ENCODE peak calls at places on chromosomes 11 and 22, in four cellular contexts. One of them, this sample, is unnamed. For H3K36me3, the result is how much of the 10 kb centered on the place peaks cover.

GRCh38 chr11:10908215-10908990 is 50.5 kb upstream of the ZBED5 start:
- DNase-seq in GM12878: no peak
- DNase-seq in HepG2: no peak
- DNase-seq in HCT116: no peak
- DNase-seq in this sample: peak

GRCh38 chr22:25024895-25025294 is 72.4 kb downstream of the KIAA1671 start:
- DNase-seq in HCT116: no peak
- DNase-seq in HepG2: no peak
- DNase-seq in GM12878: no peak
- DNase-seq in this sample: no peak

GRCh38 chr22:25919452-25919851 is 177.5 kb downstream of the MYO18B start:
- DNase-seq in HCT116: no peak
- DNase-seq in GM12878: no peak
- DNase-seq in HepG2: no peak
- DNase-seq in this sample: no peak

GRCh38 chr22:20116376-20116950 is 559 bp downstream of the RANBP1 start:
- DNase-seq in HepG2: no peak
- DNase-seq in HCT116: no peak
- DNase-seq in GM12878: no peak
- DNase-seq in this sample: no peak

GRCh38 chr11:106523921-106524320 is 446.5 kb downstream of the AASDHPPT start:
- DNase-seq in HepG2: no peak
- DNase-seq in GM12878: no peak
- DNase-seq in HCT116: no peak
- DNase-seq in this sample: no peak

GRCh38 chr11:47498584-47499152 is 49.7 kb upstream of the RAPSN start:
- DNase-seq in HCT116: no peak
- DNase-seq in HepG2: no peak
- DNase-seq in GM12878: no peak
- DNase-seq in this sample: no peak

GRCh38 chr11:61698173-61698965 is 18.2 kb downstream of the DAGLA start:
- DNase-seq in HCT116: no peak
- DNase-seq in HepG2: no peak
- DNase-seq in GM12878: no peak
- DNase-seq in this sample: no peak

GRCh38 chr11:122861631-122862030 is 20.9 kb upstream of the JHY start:
- DNase-seq in HepG2: no peak
- DNase-seq in GM12878: no peak
- DNase-seq in HCT116: no peak
- DNase-seq in this sample: no peak

GRCh38 chr22:39264344-39265116 is 19.7 kb upstream of the PDGFB start:
- DNase-seq in HCT116: no peak
- DNase-seq in HepG2: no peak
- DNase-seq in GM12878: no peak
- DNase-seq in this sample: no peak

GRCh38 chr11:134483857-134484256 is 71.8 kb upstream of the B3GAT1 start:
- DNase-seq in GM12878: no peak
- DNase-seq in HepG2: no peak
- DNase-seq in HCT116: no peak
- DNase-seq in this sample: no peak

GRCh38 chr11:68153742-68154141 is 32.6 kb upstream of the CHKA start:
- DNase-seq in GM12878: no peak
- DNase-seq in HCT116: no peak
- DNase-seq in HepG2: no peak
- DNase-seq in this sample: no peak

GRCh38 chr11:64489831-64490441 is 101.1 kb upstream of the SLC22A12 start:
- DNase-seq in HCT116: peak
- DNase-seq in GM12878: no peak
- DNase-seq in HepG2: peak
- DNase-seq in this sample: peak

GRCh38 chr11:3604169-3604568 is 37.6 kb downstream of the ART5 start:
- DNase-seq in HCT116: no peak
- DNase-seq in HepG2: no peak
- DNase-seq in GM12878: no peak
- DNase-seq in this sample: no peak

GRCh38 chr22:38704568-38705234 is 1.0 kb upstream of the GTPBP1 start:
- DNase-seq in HCT116: no peak
- DNase-seq in GM12878: no peak
- DNase-seq in HepG2: peak
- DNase-seq in this sample: no peak

GRCh38 chr11:12005476-12005875 is 3.0 kb downstream of the DKK3 start:
- DNase-seq in HCT116: no peak
- DNase-seq in HepG2: no peak
- DNase-seq in GM12878: no peak
- DNase-seq in this sample: no peak

GRCh38 chr11:22432331-22433065 is 94.3 kb downstream of the SLC17A6 start:
- DNase-seq in HCT116: no peak
- DNase-seq in GM12878: no peak
- DNase-seq in HepG2: no peak
- DNase-seq in this sample: no peak

GRCh38 chr11:35166369-35167360 is 27.7 kb downstream of the CD44 start:
- DNase-seq in HCT116: peak
- DNase-seq in HepG2: no peak
- DNase-seq in GM12878: no peak
- DNase-seq in this sample: no peak

GRCh38 chr22:39254789-39255298 is 10.1 kb upstream of the PDGFB start:
- DNase-seq in HCT116: no peak
- DNase-seq in GM12878: peak
- DNase-seq in HepG2: no peak
- DNase-seq in this sample: no peak

GRCh38 chr11:8830641-8831040 is 80.3 kb upstream of the AKIP1 start:
- DNase-seq in HepG2: no peak
- DNase-seq in GM12878: no peak
- DNase-seq in HCT116: no peak
- DNase-seq in this sample: no peak

GRCh38 chr11:2273771-2274170 is 3.4 kb upstream of the ASCL2 start:
- DNase-seq in HepG2: no peak
- DNase-seq in HCT116: no peak
- DNase-seq in GM12878: no peak
- DNase-seq in this sample: no peak

GRCh38 chr22:30890689-30891442 is 77.7 kb downstream of the MORC2 start:
- DNase-seq in HepG2: no peak
- DNase-seq in HCT116: peak
- DNase-seq in GM12878: no peak
- DNase-seq in this sample: peak

GRCh38 chr11:59728913-59729312 is 15.3 kb upstream of the OR10V1 start:
- DNase-seq in HepG2: no peak
- DNase-seq in GM12878: no peak
- DNase-seq in HCT116: no peak
- DNase-seq in this sample: no peak

GRCh38 chr11:57426754-57427691 is at the start of gene SLC43A3:
- DNase-seq in HepG2: peak
- DNase-seq in GM12878: peak
- DNase-seq in HCT116: no peak
- DNase-seq in this sample: peak

GRCh38 chr11:66467034-66467659 is 442 bp downstream of the PELI3 start:
- DNase-seq in GM12878: no peak
- DNase-seq in HCT116: no peak
- DNase-seq in HepG2: no peak
- DNase-seq in this sample: no peak

GRCh38 chr11:13120691-13121090 is 111.6 kb downstream of the RASSF10 start:
- DNase-seq in GM12878: no peak
- DNase-seq in HCT116: no peak
- DNase-seq in HepG2: no peak
- DNase-seq in this sample: no peak

GRCh38 chr11:126172596-126173038 is 38.8 kb downstream of the RPUSD4 start:
- DNase-seq in HepG2: no peak
- DNase-seq in HCT116: no peak
- DNase-seq in GM12878: no peak
- DNase-seq in this sample: no peak

DNA sequence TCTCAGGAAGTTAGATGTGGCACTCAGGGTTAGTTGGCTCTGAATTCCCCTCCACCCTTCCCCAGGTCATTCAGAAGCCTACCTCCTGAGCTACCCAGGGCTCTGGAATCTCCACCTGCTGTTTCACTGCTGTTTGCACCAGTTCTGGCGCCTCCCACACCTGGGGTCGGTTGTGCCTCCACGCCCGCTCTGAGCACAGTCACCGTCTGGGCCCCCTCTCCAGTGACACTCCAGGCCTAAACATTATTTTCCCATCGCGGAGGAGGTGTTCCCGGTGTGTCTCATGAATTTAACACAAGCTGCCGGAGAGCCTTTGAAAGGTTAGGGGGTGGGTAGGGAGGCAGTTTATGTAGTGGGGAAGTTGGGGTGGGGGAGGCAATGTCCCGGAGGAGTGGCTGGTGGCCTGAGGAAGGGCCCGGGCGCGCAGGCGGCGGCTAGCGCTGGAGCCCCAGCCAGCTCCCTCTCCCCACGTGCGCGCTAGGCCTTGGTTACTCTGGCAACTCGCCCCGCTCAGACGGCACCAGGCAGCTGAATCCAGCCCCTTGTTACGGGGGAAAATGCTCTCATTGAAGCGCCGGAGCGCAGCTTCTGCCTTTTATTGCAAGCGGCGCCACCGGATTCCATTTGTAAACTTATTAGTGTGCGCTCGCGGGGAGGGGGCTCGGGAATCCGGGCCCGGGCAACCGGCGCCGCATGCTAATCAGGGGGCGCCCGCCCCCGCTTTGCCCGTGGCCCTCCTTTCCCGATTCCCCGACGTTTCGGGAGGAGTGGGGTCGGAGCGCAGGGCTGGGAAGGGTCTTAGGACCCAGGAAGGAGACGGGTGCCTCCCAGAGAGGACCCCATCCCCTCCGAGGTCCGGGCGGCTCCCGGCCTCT is 52.4 kb downstream of the GRIK4 start:
- DNase-seq in HepG2: no peak
- DNase-seq in HCT116: no peak
- DNase-seq in GM12878: no peak
- DNase-seq in this sample: no peak
- TF ChIP-seq YY1 in HepG2: no peak
- TF ChIP-seq YY1 in HCT116: no peak
- TF ChIP-seq YY1 in GM12878: no peak
- TF ChIP-seq YY1 in this sample: no peak

DNA sequence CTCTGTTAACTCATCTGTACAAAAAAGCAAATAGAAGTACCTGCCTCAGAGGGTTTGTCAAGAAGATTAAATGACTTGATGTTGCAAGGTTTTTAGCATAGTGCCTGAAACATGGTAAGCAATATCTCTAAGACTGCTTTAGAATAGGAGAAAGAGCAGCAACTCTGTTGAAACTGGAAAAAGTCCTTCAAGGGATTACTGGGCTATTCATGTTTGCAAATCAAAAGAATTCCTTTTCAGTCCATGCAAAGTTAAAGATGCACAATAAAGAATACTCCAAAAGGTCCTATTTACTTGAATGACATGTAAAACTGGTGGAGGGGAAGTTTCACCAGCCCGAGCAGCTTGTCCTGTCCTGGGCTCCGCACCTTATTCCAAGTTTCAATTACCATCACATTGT is 70.6 kb downstream of the C2CD3 start:
- DNase-seq in GM12878: no peak
- DNase-seq in HCT116: no peak
- DNase-seq in HepG2: no peak
- DNase-seq in this sample: no peak
- H3K36me3 ChIP-seq in GM12878: under half
- H3K36me3 ChIP-seq in HCT116: under half
- H3K36me3 ChIP-seq in HepG2: under half
- H3K36me3 ChIP-seq in this sample: under half

DNA sequence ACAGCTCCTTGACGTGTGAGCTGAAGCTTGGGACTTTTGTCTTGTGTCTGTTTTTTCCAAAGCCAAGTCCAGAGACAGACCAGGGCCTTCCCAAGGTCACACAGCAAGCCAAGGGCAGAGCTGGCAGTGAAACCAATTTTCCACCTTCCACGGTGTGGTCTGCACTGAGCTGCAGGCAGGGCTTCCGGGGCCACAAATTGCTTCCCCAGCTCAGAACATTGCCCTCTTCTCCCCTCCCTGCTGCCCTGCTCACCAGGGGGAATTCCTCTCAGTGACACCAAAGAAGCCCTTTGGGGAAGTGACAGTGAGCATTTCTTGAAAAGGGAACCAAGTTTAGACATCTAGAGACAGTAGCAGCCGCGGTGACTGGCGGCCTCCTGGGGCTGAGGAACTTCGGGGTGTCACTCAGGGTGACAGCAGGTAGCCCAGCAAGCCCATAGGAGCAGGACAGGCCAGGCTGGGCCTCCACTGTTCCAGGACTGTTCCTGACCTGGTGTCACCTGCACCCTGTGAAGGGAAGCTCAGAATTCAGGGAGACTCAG is 9.2 kb downstream of the FXYD2 start:
- DNase-seq in HepG2: no peak
- DNase-seq in HCT116: no peak
- DNase-seq in GM12878: peak
- DNase-seq in this sample: no peak
- TF ChIP-seq YY1 in HepG2: no peak
- TF ChIP-seq YY1 in HCT116: no peak
- TF ChIP-seq YY1 in GM12878: peak
- TF ChIP-seq YY1 in this sample: no peak

GRCh38 chr11:114522818-114523217 is 36.9 kb downstream of the NXPE1 start:
- DNase-seq in HCT116: no peak
- DNase-seq in HepG2: no peak
- DNase-seq in GM12878: no peak
- DNase-seq in this sample: no peak

GRCh38 chr11:114525682-114526081 is 34.0 kb downstream of the NXPE1 start:
- DNase-seq in HCT116: no peak
- DNase-seq in GM12878: no peak
- DNase-seq in HepG2: no peak
- DNase-seq in this sample: no peak

DNA sequence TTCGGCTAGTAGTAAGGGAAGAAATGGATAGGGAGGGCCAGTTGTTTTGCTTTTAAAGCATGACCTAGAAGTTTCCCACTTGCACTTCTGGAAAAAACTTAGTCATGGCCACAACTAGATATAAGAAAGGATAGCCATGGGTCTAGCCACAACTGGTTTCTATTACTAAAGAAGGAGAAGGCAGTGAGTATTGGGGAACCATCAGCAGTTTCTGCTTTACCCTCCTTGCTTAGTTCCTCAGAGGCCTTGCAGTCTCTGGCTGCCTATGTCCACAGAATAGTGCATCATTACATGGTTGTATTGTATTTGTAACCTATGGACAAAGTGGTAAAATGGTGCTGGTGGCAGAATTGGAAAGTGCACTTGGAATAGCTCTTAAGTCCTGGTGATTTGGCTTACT is 35.6 kb downstream of the NXPE1 start:
- DNase-seq in HCT116: no peak
- DNase-seq in HepG2: no peak
- DNase-seq in GM12878: no peak
- DNase-seq in this sample: no peak
- H3K36me3 ChIP-seq in HCT116: under half
- H3K36me3 ChIP-seq in HepG2: under half
- H3K36me3 ChIP-seq in GM12878: under half
- H3K36me3 ChIP-seq in this sample: under half

DNA sequence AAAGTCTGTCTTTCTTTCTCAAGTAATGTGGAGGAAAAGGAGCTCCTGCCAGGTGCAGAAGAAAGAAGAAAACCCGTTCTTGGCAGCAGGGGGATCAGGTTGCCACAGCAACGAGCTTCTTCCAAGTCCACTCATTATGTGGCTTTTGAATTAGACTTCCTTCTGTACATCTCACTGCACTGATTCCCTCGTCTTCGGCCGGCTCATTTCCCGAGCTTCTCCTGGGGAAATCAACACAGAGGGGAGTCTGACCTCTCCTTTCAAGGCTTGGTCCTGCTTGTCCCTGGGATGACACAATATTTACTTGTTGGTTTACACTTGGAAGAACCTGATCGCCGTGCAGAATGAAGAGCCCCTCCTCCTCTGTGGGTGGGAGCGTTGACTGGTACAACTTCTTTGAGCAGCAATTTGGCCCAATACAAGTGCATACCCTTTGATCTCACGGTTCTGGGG is 35.3 kb downstream of the MCHR1 start:
- DNase-seq in GM12878: no peak
- DNase-seq in HCT116: no peak
- DNase-seq in HepG2: peak
- DNase-seq in this sample: no peak
- TF ChIP-seq YY1 in GM12878: no peak
- TF ChIP-seq YY1 in HCT116: no peak
- TF ChIP-seq YY1 in HepG2: no peak
- TF ChIP-seq YY1 in this sample: no peak

This sample was measured in NT2/D1.